ENCODE peak calls at places on chromosomes 6 and 20, in six cellular contexts. One of them, this sample, is unnamed.

GRCh38 chr6:11460001-11460668 is 77.4 kb upstream of the TMEM170B start:
- DNase-seq in AG08396: no peak
- DNase-seq in sciatic nerve: no peak
- DNase-seq in stimulated activated CD8-positive, alpha-beta memory T cell treated with anti-CD3 and anti-CD28 coated beads, Interleukin-4, amount 100 ng/mL, for 4 hours: no peak
- DNase-seq in NCI-H2081: no peak
- DNase-seq in nephron progenitor cell: no peak
- DNase-seq in this sample: no peak

GRCh38 chr6:139605350-139605749 is 230.9 kb upstream of the CITED2 start:
- DNase-seq in AG08396: peak
- DNase-seq in sciatic nerve: no peak
- DNase-seq in stimulated activated CD8-positive, alpha-beta memory T cell treated with anti-CD3 and anti-CD28 coated beads, Interleukin-4, amount 100 ng/mL, for 4 hours: no peak
- DNase-seq in NCI-H2081: no peak
- DNase-seq in nephron progenitor cell: no peak
- DNase-seq in this sample: no peak

GRCh38 chr20:39676857-39677351 is 714.8 kb downstream of the DHX35 start:
- DNase-seq in AG08396: no peak
- DNase-seq in sciatic nerve: no peak
- DNase-seq in stimulated activated CD8-positive, alpha-beta memory T cell treated with anti-CD3 and anti-CD28 coated beads, Interleukin-4, amount 100 ng/mL, for 4 hours: no peak
- DNase-seq in NCI-H2081: no peak
- DNase-seq in nephron progenitor cell: no peak
- DNase-seq in this sample: no peak

GRCh38 chr20:18003897-18004296 is 35.1 kb downstream of the MGME1 start:
- DNase-seq in AG08396: no peak
- DNase-seq in sciatic nerve: no peak
- DNase-seq in stimulated activated CD8-positive, alpha-beta memory T cell treated with anti-CD3 and anti-CD28 coated beads, Interleukin-4, amount 100 ng/mL, for 4 hours: no peak
- DNase-seq in NCI-H2081: no peak
- DNase-seq in nephron progenitor cell: no peak
- DNase-seq in this sample: no peak

GRCh38 chr6:79717989-79718388 is 86.9 kb downstream of the SH3BGRL2 start:
- DNase-seq in AG08396: no peak
- DNase-seq in sciatic nerve: no peak
- DNase-seq in stimulated activated CD8-positive, alpha-beta memory T cell treated with anti-CD3 and anti-CD28 coated beads, Interleukin-4, amount 100 ng/mL, for 4 hours: no peak
- DNase-seq in NCI-H2081: no peak
- DNase-seq in nephron progenitor cell: no peak
- DNase-seq in this sample: no peak

GRCh38 chr20:2132461-2132901 is 30.9 kb downstream of the STK35 start:
- DNase-seq in AG08396: no peak
- DNase-seq in sciatic nerve: no peak
- DNase-seq in stimulated activated CD8-positive, alpha-beta memory T cell treated with anti-CD3 and anti-CD28 coated beads, Interleukin-4, amount 100 ng/mL, for 4 hours: no peak
- DNase-seq in NCI-H2081: no peak
- DNase-seq in nephron progenitor cell: no peak
- DNase-seq in this sample: no peak

GRCh38 chr6:108434222-108434621 is 126.5 kb upstream of the FOXO3 start:
- DNase-seq in AG08396: no peak
- DNase-seq in sciatic nerve: no peak
- DNase-seq in stimulated activated CD8-positive, alpha-beta memory T cell treated with anti-CD3 and anti-CD28 coated beads, Interleukin-4, amount 100 ng/mL, for 4 hours: no peak
- DNase-seq in NCI-H2081: no peak
- DNase-seq in nephron progenitor cell: no peak
- DNase-seq in this sample: no peak

GRCh38 chr6:158064725-158065251 is 83.1 kb downstream of the SYNJ2 start:
- DNase-seq in AG08396: no peak
- DNase-seq in sciatic nerve: no peak
- DNase-seq in stimulated activated CD8-positive, alpha-beta memory T cell treated with anti-CD3 and anti-CD28 coated beads, Interleukin-4, amount 100 ng/mL, for 4 hours: no peak
- DNase-seq in NCI-H2081: no peak
- DNase-seq in nephron progenitor cell: no peak
- DNase-seq in this sample: no peak

GRCh38 chr6:24529985-24530384 is 35.2 kb downstream of the ALDH5A1 start:
- DNase-seq in AG08396: no peak
- DNase-seq in sciatic nerve: no peak
- DNase-seq in stimulated activated CD8-positive, alpha-beta memory T cell treated with anti-CD3 and anti-CD28 coated beads, Interleukin-4, amount 100 ng/mL, for 4 hours: no peak
- DNase-seq in NCI-H2081: no peak
- DNase-seq in nephron progenitor cell: no peak
- DNase-seq in this sample: no peak

GRCh38 chr6:117352466-117353081 is 73.2 kb downstream of the ROS1 start:
- DNase-seq in AG08396: peak
- DNase-seq in sciatic nerve: no peak
- DNase-seq in stimulated activated CD8-positive, alpha-beta memory T cell treated with anti-CD3 and anti-CD28 coated beads, Interleukin-4, amount 100 ng/mL, for 4 hours: no peak
- DNase-seq in NCI-H2081: peak
- DNase-seq in nephron progenitor cell: no peak
- DNase-seq in this sample: no peak

GRCh38 chr6:20178327-20178726 is 33.9 kb downstream of the MBOAT1 start:
- DNase-seq in AG08396: no peak
- DNase-seq in sciatic nerve: no peak
- DNase-seq in stimulated activated CD8-positive, alpha-beta memory T cell treated with anti-CD3 and anti-CD28 coated beads, Interleukin-4, amount 100 ng/mL, for 4 hours: no peak
- DNase-seq in NCI-H2081: no peak
- DNase-seq in nephron progenitor cell: no peak
- DNase-seq in this sample: no peak

GRCh38 chr20:53736757-53737403 is 143.2 kb upstream of the ZNF217 start:
- DNase-seq in AG08396: no peak
- DNase-seq in sciatic nerve: no peak
- DNase-seq in stimulated activated CD8-positive, alpha-beta memory T cell treated with anti-CD3 and anti-CD28 coated beads, Interleukin-4, amount 100 ng/mL, for 4 hours: no peak
- DNase-seq in NCI-H2081: no peak
- DNase-seq in nephron progenitor cell: no peak
- DNase-seq in this sample: no peak

GRCh38 chr6:74645108-74645849 is 560.6 kb downstream of the COL12A1 start:
- DNase-seq in AG08396: no peak
- DNase-seq in sciatic nerve: no peak
- DNase-seq in stimulated activated CD8-positive, alpha-beta memory T cell treated with anti-CD3 and anti-CD28 coated beads, Interleukin-4, amount 100 ng/mL, for 4 hours: no peak
- DNase-seq in NCI-H2081: no peak
- DNase-seq in nephron progenitor cell: no peak
- DNase-seq in this sample: no peak

GRCh38 chr6:167073679-167074274 is 49.1 kb upstream of the CCR6 start:
- DNase-seq in AG08396: no peak
- DNase-seq in sciatic nerve: no peak
- DNase-seq in stimulated activated CD8-positive, alpha-beta memory T cell treated with anti-CD3 and anti-CD28 coated beads, Interleukin-4, amount 100 ng/mL, for 4 hours: no peak
- DNase-seq in NCI-H2081: no peak
- DNase-seq in nephron progenitor cell: no peak
- DNase-seq in this sample: no peak

GRCh38 chr6:39209360-39209811 is 19.9 kb downstream of the KCNK5 start:
- DNase-seq in AG08396: no peak
- DNase-seq in sciatic nerve: no peak
- DNase-seq in stimulated activated CD8-positive, alpha-beta memory T cell treated with anti-CD3 and anti-CD28 coated beads, Interleukin-4, amount 100 ng/mL, for 4 hours: no peak
- DNase-seq in NCI-H2081: no peak
- DNase-seq in nephron progenitor cell: no peak
- DNase-seq in this sample: no peak

GRCh38 chr6:73308712-73309533 is 45.2 kb downstream of the DPPA5 start:
- DNase-seq in AG08396: no peak
- DNase-seq in sciatic nerve: no peak
- DNase-seq in stimulated activated CD8-positive, alpha-beta memory T cell treated with anti-CD3 and anti-CD28 coated beads, Interleukin-4, amount 100 ng/mL, for 4 hours: no peak
- DNase-seq in NCI-H2081: peak
- DNase-seq in nephron progenitor cell: peak
- DNase-seq in this sample: no peak

GRCh38 chr20:36101201-36101600 is 53.3 kb upstream of the EPB41L1 start:
- DNase-seq in AG08396: no peak
- DNase-seq in sciatic nerve: no peak
- DNase-seq in stimulated activated CD8-positive, alpha-beta memory T cell treated with anti-CD3 and anti-CD28 coated beads, Interleukin-4, amount 100 ng/mL, for 4 hours: no peak
- DNase-seq in NCI-H2081: no peak
- DNase-seq in nephron progenitor cell: no peak
- DNase-seq in this sample: no peak

GRCh38 chr6:107657755-107658461 is 166.2 kb downstream of the SCML4 start:
- DNase-seq in AG08396: peak
- DNase-seq in sciatic nerve: no peak
- DNase-seq in stimulated activated CD8-positive, alpha-beta memory T cell treated with anti-CD3 and anti-CD28 coated beads, Interleukin-4, amount 100 ng/mL, for 4 hours: no peak
- DNase-seq in NCI-H2081: peak
- DNase-seq in nephron progenitor cell: no peak
- DNase-seq in this sample: no peak

GRCh38 chr20:10861086-10861485 is 187.3 kb upstream of the JAG1 start:
- DNase-seq in AG08396: no peak
- DNase-seq in sciatic nerve: no peak
- DNase-seq in stimulated activated CD8-positive, alpha-beta memory T cell treated with anti-CD3 and anti-CD28 coated beads, Interleukin-4, amount 100 ng/mL, for 4 hours: no peak
- DNase-seq in NCI-H2081: no peak
- DNase-seq in nephron progenitor cell: no peak
- DNase-seq in this sample: no peak

GRCh38 chr6:16649895-16650294 is 111.4 kb downstream of the ATXN1 start:
- DNase-seq in AG08396: no peak
- DNase-seq in sciatic nerve: no peak
- DNase-seq in stimulated activated CD8-positive, alpha-beta memory T cell treated with anti-CD3 and anti-CD28 coated beads, Interleukin-4, amount 100 ng/mL, for 4 hours: no peak
- DNase-seq in NCI-H2081: no peak
- DNase-seq in nephron progenitor cell: no peak
- DNase-seq in this sample: no peak

GRCh38 chr20:2701671-2702081 is 9.1 kb downstream of the EBF4 start:
- DNase-seq in AG08396: no peak
- DNase-seq in sciatic nerve: no peak
- DNase-seq in stimulated activated CD8-positive, alpha-beta memory T cell treated with anti-CD3 and anti-CD28 coated beads, Interleukin-4, amount 100 ng/mL, for 4 hours: no peak
- DNase-seq in NCI-H2081: no peak
- DNase-seq in nephron progenitor cell: no peak
- DNase-seq in this sample: no peak

GRCh38 chr6:71977860-71978259 is 91.5 kb downstream of the RIMS1 start:
- DNase-seq in AG08396: no peak
- DNase-seq in sciatic nerve: no peak
- DNase-seq in stimulated activated CD8-positive, alpha-beta memory T cell treated with anti-CD3 and anti-CD28 coated beads, Interleukin-4, amount 100 ng/mL, for 4 hours: no peak
- DNase-seq in NCI-H2081: no peak
- DNase-seq in nephron progenitor cell: no peak
- DNase-seq in this sample: no peak

GRCh38 chr6:26550250-26550993 is 12.3 kb downstream of the HMGN4 start:
- DNase-seq in AG08396: peak
- DNase-seq in sciatic nerve: peak
- DNase-seq in stimulated activated CD8-positive, alpha-beta memory T cell treated with anti-CD3 and anti-CD28 coated beads, Interleukin-4, amount 100 ng/mL, for 4 hours: no peak
- DNase-seq in NCI-H2081: peak
- DNase-seq in nephron progenitor cell: peak
- DNase-seq in this sample: no peak

GRCh38 chr20:12916699-12917098 is 92.1 kb upstream of the SPTLC3 start:
- DNase-seq in AG08396: no peak
- DNase-seq in sciatic nerve: no peak
- DNase-seq in stimulated activated CD8-positive, alpha-beta memory T cell treated with anti-CD3 and anti-CD28 coated beads, Interleukin-4, amount 100 ng/mL, for 4 hours: no peak
- DNase-seq in NCI-H2081: no peak
- DNase-seq in nephron progenitor cell: no peak
- DNase-seq in this sample: no peak

GRCh38 chr20:42981258-42981657 is 208.4 kb downstream of the PTPRT start:
- DNase-seq in AG08396: no peak
- DNase-seq in sciatic nerve: no peak
- DNase-seq in stimulated activated CD8-positive, alpha-beta memory T cell treated with anti-CD3 and anti-CD28 coated beads, Interleukin-4, amount 100 ng/mL, for 4 hours: no peak
- DNase-seq in NCI-H2081: no peak
- DNase-seq in nephron progenitor cell: no peak
- DNase-seq in this sample: no peak

GRCh38 chr20:48875233-48875913 is 46.1 kb upstream of the ARFGEF2 start:
- DNase-seq in AG08396: no peak
- DNase-seq in sciatic nerve: no peak
- DNase-seq in stimulated activated CD8-positive, alpha-beta memory T cell treated with anti-CD3 and anti-CD28 coated beads, Interleukin-4, amount 100 ng/mL, for 4 hours: no peak
- DNase-seq in NCI-H2081: no peak
- DNase-seq in nephron progenitor cell: no peak
- DNase-seq in this sample: no peak

GRCh38 chr6:53410508-53411258 is 61.9 kb upstream of the ELOVL5 start:
- DNase-seq in AG08396: peak
- DNase-seq in sciatic nerve: no peak
- DNase-seq in stimulated activated CD8-positive, alpha-beta memory T cell treated with anti-CD3 and anti-CD28 coated beads, Interleukin-4, amount 100 ng/mL, for 4 hours: peak
- DNase-seq in NCI-H2081: no peak
- DNase-seq in nephron progenitor cell: no peak
- DNase-seq in this sample: no peak

GRCh38 chr6:159061805-159062563 is 17.2 kb upstream of the TAGAP start:
- DNase-seq in AG08396: no peak
- DNase-seq in sciatic nerve: no peak
- DNase-seq in stimulated activated CD8-positive, alpha-beta memory T cell treated with anti-CD3 and anti-CD28 coated beads, Interleukin-4, amount 100 ng/mL, for 4 hours: no peak
- DNase-seq in NCI-H2081: no peak
- DNase-seq in nephron progenitor cell: no peak
- DNase-seq in this sample: no peak

GRCh38 chr20:38181971-38182370 is 16.9 kb upstream of the TGM2 start:
- DNase-seq in AG08396: no peak
- DNase-seq in sciatic nerve: no peak
- DNase-seq in stimulated activated CD8-positive, alpha-beta memory T cell treated with anti-CD3 and anti-CD28 coated beads, Interleukin-4, amount 100 ng/mL, for 4 hours: no peak
- DNase-seq in NCI-H2081: no peak
- DNase-seq in nephron progenitor cell: no peak
- DNase-seq in this sample: no peak

GRCh38 chr6:144017167-144018094 is 9.4 kb upstream of the PLAGL1 start:
- DNase-seq in AG08396: no peak
- DNase-seq in sciatic nerve: no peak
- DNase-seq in stimulated activated CD8-positive, alpha-beta memory T cell treated with anti-CD3 and anti-CD28 coated beads, Interleukin-4, amount 100 ng/mL, for 4 hours: no peak
- DNase-seq in NCI-H2081: no peak
- DNase-seq in nephron progenitor cell: no peak
- DNase-seq in this sample: no peak

GRCh38 chr20:15113374-15113773 is 776.0 kb upstream of the FLRT3 start:
- DNase-seq in AG08396: no peak
- DNase-seq in sciatic nerve: no peak
- DNase-seq in stimulated activated CD8-positive, alpha-beta memory T cell treated with anti-CD3 and anti-CD28 coated beads, Interleukin-4, amount 100 ng/mL, for 4 hours: no peak
- DNase-seq in NCI-H2081: no peak
- DNase-seq in nephron progenitor cell: no peak
- DNase-seq in this sample: no peak

GRCh38 chr6:69337301-69337700 is 459.5 kb downstream of the LMBRD1 start:
- DNase-seq in AG08396: no peak
- DNase-seq in sciatic nerve: no peak
- DNase-seq in stimulated activated CD8-positive, alpha-beta memory T cell treated with anti-CD3 and anti-CD28 coated beads, Interleukin-4, amount 100 ng/mL, for 4 hours: no peak
- DNase-seq in NCI-H2081: no peak
- DNase-seq in nephron progenitor cell: no peak
- DNase-seq in this sample: no peak

GRCh38 chr6:17666646-17667045 is 40.1 kb downstream of the NUP153 start:
- DNase-seq in AG08396: no peak
- DNase-seq in sciatic nerve: no peak
- DNase-seq in stimulated activated CD8-positive, alpha-beta memory T cell treated with anti-CD3 and anti-CD28 coated beads, Interleukin-4, amount 100 ng/mL, for 4 hours: no peak
- DNase-seq in NCI-H2081: no peak
- DNase-seq in nephron progenitor cell: no peak
- DNase-seq in this sample: no peak

GRCh38 chr6:38617856-38618255 is 21.9 kb downstream of the BTBD9 start:
- DNase-seq in AG08396: no peak
- DNase-seq in sciatic nerve: no peak
- DNase-seq in stimulated activated CD8-positive, alpha-beta memory T cell treated with anti-CD3 and anti-CD28 coated beads, Interleukin-4, amount 100 ng/mL, for 4 hours: no peak
- DNase-seq in NCI-H2081: no peak
- DNase-seq in nephron progenitor cell: no peak
- DNase-seq in this sample: no peak

GRCh38 chr6:81708306-81708705 is 44.2 kb downstream of the TENT5A start:
- DNase-seq in AG08396: no peak
- DNase-seq in sciatic nerve: no peak
- DNase-seq in stimulated activated CD8-positive, alpha-beta memory T cell treated with anti-CD3 and anti-CD28 coated beads, Interleukin-4, amount 100 ng/mL, for 4 hours: no peak
- DNase-seq in NCI-H2081: no peak
- DNase-seq in nephron progenitor cell: no peak
- DNase-seq in this sample: no peak

GRCh38 chr6:52146851-52147445 is 39.2 kb upstream of the IL17A start:
- DNase-seq in AG08396: no peak
- DNase-seq in sciatic nerve: no peak
- DNase-seq in stimulated activated CD8-positive, alpha-beta memory T cell treated with anti-CD3 and anti-CD28 coated beads, Interleukin-4, amount 100 ng/mL, for 4 hours: no peak
- DNase-seq in NCI-H2081: no peak
- DNase-seq in nephron progenitor cell: no peak
- DNase-seq in this sample: no peak

GRCh38 chr6:8481727-8482126 is 46.4 kb upstream of the SLC35B3 start:
- DNase-seq in AG08396: no peak
- DNase-seq in sciatic nerve: no peak
- DNase-seq in stimulated activated CD8-positive, alpha-beta memory T cell treated with anti-CD3 and anti-CD28 coated beads, Interleukin-4, amount 100 ng/mL, for 4 hours: no peak
- DNase-seq in NCI-H2081: no peak
- DNase-seq in nephron progenitor cell: no peak
- DNase-seq in this sample: no peak

This sample was measured in mesenteric fat pad.